ENCODE peak calls at places on chromosomes 6 and 20, in ten cellular contexts. U is choroid plexus epithelial cell, Z is stomach, P is pancreas, W is heart right ventricle, N is colonic mucosa, A is adrenal gland, X is A549, K is fibroblast of villous mesenchyme, H is fibroblast of mammary gland. T is an unnamed sample.

GRCh38 chr6:139150915-139151314 is 16.0 kb downstream of the HECA start:
- DNase-seq in Z (no peak), W (no peak), H (no peak), A (no peak), U (no peak), X (no peak), K (no peak), P (no peak), N (no peak), T (no peak)

GRCh38 chr6:44269168-44269920 is 906 bp upstream of the TMEM151B start:
- DNase-seq in N (no peak), Z (no peak), X (no peak), W (no peak), A (no peak), U (no peak), K (no peak), H (no peak), P (no peak), T (no peak)

GRCh38 chr6:17354700-17355403 is 38.5 kb upstream of the CAP2 start:
- DNase-seq in N (no peak), X (peak; percentile 81), Z (no peak), U (peak; percentile 86), H (no peak), K (peak; percentile 70), A (no peak), P (no peak), W (no peak), T (no peak)

GRCh38 chr20:49276895-49277785 is 717 bp downstream of the ZNFX1 start:
- DNase-seq in U (no peak), N (peak; percentile 50), W (peak; percentile 49), K (no peak), A (peak; percentile 49), X (no peak), Z (no peak), P (peak; percentile 64), H (no peak), T (no peak)

GRCh38 chr20:43667341-43668132 is 623 bp downstream of the MYBL2 start:
- DNase-seq in W (no peak), N (peak; percentile 36), P (peak; percentile 45), K (no peak), A (no peak), U (no peak), H (peak; percentile 25), Z (no peak), X (peak; percentile 40), T (no peak)

GRCh38 chr20:15937179-15937578 is 636.1 kb downstream of the KIF16B start:
- DNase-seq in U (no peak), K (no peak), Z (no peak), A (no peak), N (no peak), H (no peak), W (no peak), P (no peak), X (no peak), T (no peak)

GRCh38 chr6:75516757-75517156 is 23.2 kb upstream of the FILIP1 start:
- DNase-seq in A (no peak), X (no peak), P (no peak), H (no peak), K (no peak), W (no peak), Z (no peak), U (no peak), N (no peak), T (no peak)

GRCh38 chr6:125294036-125294435 is 7.7 kb downstream of the HDDC2 start:
- DNase-seq in N (no peak), Z (no peak), H (peak; percentile 19), K (no peak), P (no peak), X (no peak), U (peak; percentile 37), W (no peak), A (no peak), T (no peak)

GRCh38 chr20:44200371-44200770 is 10.2 kb downstream of the OSER1 start:
- DNase-seq in K (no peak), H (no peak), X (no peak), W (no peak), A (no peak), Z (no peak), N (no peak), U (peak; percentile 57), P (no peak), T (no peak)

GRCh38 chr6:13614126-13614925 is 809 bp upstream of the NOL7 start:
- DNase-seq in U (peak; percentile 52), N (peak; percentile 58), A (peak; percentile 64), K (peak; percentile 3), H (peak; percentile 37), W (peak; percentile 54), P (peak; percentile 73), Z (peak; percentile 50), X (no peak), T (no peak)

GRCh38 chr20:49427751-49428518 is 54.5 kb downstream of the KCNB1 start:
- DNase-seq in W (peak; percentile 37), N (no peak), U (peak; percentile 65), A (no peak), P (no peak), K (no peak), H (no peak), Z (no peak), X (no peak), T (no peak)

GRCh38 chr6:25311251-25311910 is 32.2 kb downstream of the CARMIL1 start:
- DNase-seq in W (no peak), H (peak; percentile 80), X (peak; percentile 46), U (no peak), P (no peak), Z (no peak), A (no peak), N (peak; percentile 32), K (peak; percentile 79), T (no peak)

GRCh38 chr6:25315194-25315593 is 36.0 kb downstream of the CARMIL1 start:
- DNase-seq in X (no peak), K (no peak), W (no peak), Z (no peak), N (no peak), P (no peak), A (no peak), U (no peak), H (no peak), T (no peak)

GRCh38 chr6:25314776-25315175 is 35.6 kb downstream of the CARMIL1 start:
- DNase-seq in H (no peak), U (no peak), N (no peak), P (no peak), Z (no peak), X (no peak), A (no peak), W (no peak), K (no peak), T (no peak)

GRCh38 chr6:25312034-25312620 is 33.0 kb downstream of the CARMIL1 start:
- DNase-seq in P (no peak), U (peak; percentile 21), K (peak; percentile 95), Z (no peak), N (peak; percentile 51), A (no peak), W (no peak), H (peak; percentile 88), X (peak; percentile 51), T (no peak)

GRCh38 chr6:25312703-25313102 is 33.5 kb downstream of the CARMIL1 start:
- DNase-seq in Z (no peak), N (no peak), K (peak; percentile 91), X (peak; percentile 37), H (peak; percentile 78), A (no peak), P (no peak), W (no peak), U (peak; percentile 47), T (no peak)
- TF ChIP-seq CTCF in Z (no peak), N (no peak), K (peak; percentile 29), X (no peak), H (peak; percentile 17), A (no peak), P (no peak), W (no peak), U (no peak), T (no peak)

DNA sequence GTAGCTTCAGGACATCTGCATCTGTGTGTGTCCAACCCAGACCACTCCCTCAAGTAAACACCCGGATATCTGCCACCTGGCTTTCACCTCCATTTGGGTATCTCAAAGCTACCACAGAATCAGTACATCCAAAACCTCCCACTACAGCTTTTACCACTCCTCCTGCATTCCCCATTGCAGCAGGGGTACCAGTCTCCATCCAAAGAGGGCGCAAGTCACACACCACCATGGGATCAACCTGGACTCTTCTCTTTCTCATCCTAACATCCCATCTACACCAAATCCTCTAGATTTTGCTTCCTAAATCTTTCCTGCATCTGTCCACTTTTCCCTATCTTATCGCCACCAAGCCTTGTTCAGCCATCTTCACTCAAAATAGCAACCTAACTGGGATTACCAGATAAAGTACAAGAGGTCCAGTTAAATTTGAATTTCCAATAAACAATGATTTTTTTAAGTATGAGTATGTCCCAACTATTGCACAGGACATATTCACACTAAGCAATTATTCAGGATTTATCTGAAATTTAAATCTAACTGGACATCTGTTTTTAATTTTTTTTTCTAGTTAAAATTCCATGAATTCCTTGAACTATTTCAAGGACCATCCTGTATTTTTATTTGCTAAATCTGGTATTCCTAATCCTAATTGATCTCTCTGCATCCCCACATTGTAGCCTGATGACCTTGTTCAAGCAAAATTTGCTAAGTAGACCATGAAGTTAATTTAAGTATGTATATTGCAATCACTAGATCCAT is 164.3 kb upstream of the MLN start:
- DNase-seq in A (no peak), U (peak; percentile 5), H (peak; percentile 6), Z (no peak), W (no peak), P (no peak), K (peak; percentile 7), N (peak; percentile 57), X (peak; percentile 11), T (no peak)
- TF ChIP-seq CTCF in A (no peak), U (peak; percentile 43), H (peak; percentile 32), Z (no peak), W (peak; percentile 15), P (no peak), K (peak; percentile 32), N (peak; percentile 29), X (peak; percentile 8), T (peak; percentile 69)

DNA sequence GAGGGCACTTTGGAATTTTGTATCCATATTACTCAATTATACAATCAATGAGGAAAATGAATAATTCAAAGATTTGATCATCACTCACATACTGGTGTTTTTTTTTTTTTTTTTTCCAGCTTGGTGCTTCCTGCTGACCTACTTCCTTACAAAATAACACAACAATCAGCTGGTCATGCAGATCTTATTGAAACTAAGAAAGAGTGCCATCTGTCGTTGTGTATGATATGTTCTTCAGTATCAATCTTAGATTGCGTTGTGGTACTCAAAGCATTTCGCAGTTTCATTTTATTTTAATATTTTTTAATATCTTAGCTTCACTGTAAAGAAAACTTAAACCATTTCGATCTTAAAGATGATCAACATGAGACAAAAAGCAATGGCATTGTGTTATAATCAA is 155.6 kb downstream of the OGFRL1 start:
- DNase-seq in Z (no peak), A (no peak), P (no peak), K (no peak), N (no peak), W (no peak), U (peak; percentile 51), H (no peak), X (peak; percentile 58), T (no peak)
- TF ChIP-seq CTCF in Z (no peak), A (peak; percentile 26), P (no peak), K (no peak), N (no peak), W (peak; percentile 26), U (peak; percentile 11), H (no peak), X (peak; percentile 43), T (peak; percentile 2)

DNA sequence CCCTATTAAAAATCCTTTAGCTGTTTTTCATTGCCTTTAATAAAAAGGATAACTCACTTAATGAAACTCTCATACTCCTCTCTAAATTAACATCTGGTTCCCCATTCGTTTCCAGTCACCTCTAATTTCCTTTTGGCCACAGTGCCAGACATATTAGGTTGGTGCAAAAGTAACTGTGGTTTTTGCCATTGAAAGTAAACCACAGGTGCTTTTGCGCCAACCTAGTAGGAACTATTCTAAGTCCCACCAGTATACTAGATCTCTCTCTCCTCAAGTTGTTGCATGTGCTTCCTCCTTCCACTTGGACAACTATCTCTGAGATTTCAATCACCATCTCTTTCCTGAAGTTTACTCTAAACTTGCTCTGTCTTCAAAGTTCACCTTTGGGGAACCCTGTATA is 961.1 kb downstream of the TBC1D32 start:
- DNase-seq in Z (no peak), X (no peak), N (no peak), A (no peak), K (no peak), U (no peak), W (no peak), P (no peak), H (no peak), T (no peak)
- TF ChIP-seq CTCF in Z (no peak), X (no peak), N (no peak), A (no peak), K (no peak), U (no peak), W (no peak), P (no peak), H (no peak), T (no peak)

T was measured in D721Med.